ENCODE peak calls at places on chromosomes 5 and 9, in six cellular contexts. I is lower leg skin; S is heart right ventricle; M is hepatocyte; D is stimulated activated CD4-positive, alpha-beta T cell treated with anti-CD3 and anti-CD28 coated beads, Interleukin-2, amount 100 ng/mL, for 48 hours; E is HFFc6. A is an unnamed sample.

GRCh38 chr9:22046243-22046642 is 37.1 kb upstream of the CDKN2B start:
- DNase-seq in I (no peak), S (no peak), M (no peak), D (no peak), E (no peak), A (no peak)

GRCh38 chr5:55904152-55904551 is 53.0 kb downstream of the IL31RA start:
- DNase-seq in I (peak), S (no peak), M (no peak), D (no peak), E (no peak), A (no peak)

GRCh38 chr9:89564257-89564878 is 40.4 kb upstream of the GADD45G start:
- DNase-seq in I (no peak), S (no peak), M (peak), D (no peak), E (no peak), A (no peak)

GRCh38 chr5:160311491-160312138 is 749 bp downstream of the CCNJL start:
- DNase-seq in I (no peak), S (peak), M (peak), D (no peak), E (no peak), A (peak)

GRCh38 chr9:114319147-114319546 is 3.8 kb upstream of the ORM1 start:
- DNase-seq in I (no peak), S (no peak), M (no peak), D (no peak), E (no peak), A (no peak)

GRCh38 chr5:108433600-108433999 is 51.7 kb upstream of the FBXL17 start:
- DNase-seq in I (no peak), S (no peak), M (no peak), D (no peak), E (no peak), A (no peak)

GRCh38 chr5:54229041-54229780 is 81.2 kb downstream of the ARL15 start:
- DNase-seq in I (peak), S (peak), M (peak), D (peak), E (peak), A (peak)

GRCh38 chr5:179870403-179870903 is 11.8 kb upstream of the MRNIP start:
- DNase-seq in I (no peak), S (peak), M (peak), D (no peak), E (peak), A (no peak)

GRCh38 chr5:151493599-151494136 is 46.3 kb downstream of the SLC36A1 start:
- DNase-seq in I (no peak), S (no peak), M (no peak), D (no peak), E (no peak), A (no peak)

GRCh38 chr5:74579215-74579614 is 61.3 kb downstream of the ENC1 start:
- DNase-seq in I (no peak), S (no peak), M (no peak), D (peak), E (no peak), A (no peak)

GRCh38 chr9:4921449-4921848 is 63.6 kb upstream of the JAK2 start:
- DNase-seq in I (no peak), S (no peak), M (no peak), D (no peak), E (no peak), A (no peak)

GRCh38 chr5:18238321-18238720 is 604.1 kb downstream of the TAF11L14 start:
- DNase-seq in I (no peak), S (no peak), M (no peak), D (no peak), E (no peak), A (no peak)

GRCh38 chr5:102411-103043 is 10.6 kb downstream of the PLEKHG4B start:
- DNase-seq in I (no peak), S (no peak), M (no peak), D (no peak), E (no peak), A (no peak)

GRCh38 chr5:80697100-80697499 is 42.3 kb upstream of the DHFR start:
- DNase-seq in I (no peak), S (no peak), M (no peak), D (no peak), E (no peak), A (no peak)

GRCh38 chr9:5352637-5353248 is 13.1 kb upstream of the RLN1 start:
- DNase-seq in I (no peak), S (no peak), M (no peak), D (no peak), E (no peak), A (no peak)

GRCh38 chr9:136085815-136086212 is 9.3 kb downstream of the NACC2 start:
- DNase-seq in I (no peak), S (peak), M (no peak), D (no peak), E (no peak), A (no peak)

GRCh38 chr5:150600951-150601773 is 39.3 kb upstream of the SYNPO start:
- DNase-seq in I (no peak), S (no peak), M (no peak), D (no peak), E (no peak), A (no peak)

GRCh38 chr5:110757118-110757729 is 18.4 kb downstream of the SLC25A46 start:
- DNase-seq in I (peak), S (no peak), M (peak), D (peak), E (peak), A (peak)

GRCh38 chr5:80686757-80687156 is 32.0 kb upstream of the DHFR start:
- DNase-seq in I (no peak), S (no peak), M (no peak), D (no peak), E (peak), A (no peak)

GRCh38 chr5:1405539-1406530 is 39.4 kb downstream of the SLC6A3 start:
- DNase-seq in I (no peak), S (no peak), M (no peak), D (no peak), E (no peak), A (no peak)

GRCh38 chr5:18985397-18985796 is 1002.6 kb downstream of the CDH18 start:
- DNase-seq in I (no peak), S (no peak), M (no peak), D (no peak), E (no peak), A (no peak)

GRCh38 chr9:124721109-124721850 is 49.8 kb downstream of the NR6A1 start:
- DNase-seq in I (no peak), S (no peak), M (no peak), D (no peak), E (peak), A (no peak)

GRCh38 chr9:2602704-2603116 is 18.9 kb upstream of the VLDLR start:
- DNase-seq in I (no peak), S (no peak), M (peak), D (no peak), E (no peak), A (no peak)

GRCh38 chr5:151451626-151452520 is 4.5 kb downstream of the SLC36A1 start:
- DNase-seq in I (no peak), S (no peak), M (peak), D (no peak), E (peak), A (no peak)

GRCh38 chr9:7957803-7958202 is 158.2 kb upstream of the DMAC1 start:
- DNase-seq in I (no peak), S (no peak), M (no peak), D (no peak), E (no peak), A (no peak)

GRCh38 chr9:95505676-95506437 is 10.9 kb downstream of the PTCH1 start:
- DNase-seq in I (no peak), S (peak), M (peak), D (peak), E (no peak), A (peak)

GRCh38 chr5:7714119-7714518 is 136.8 kb downstream of the CFAP90 start:
- DNase-seq in I (no peak), S (no peak), M (peak), D (no peak), E (no peak), A (no peak)

GRCh38 chr9:27572918-27573698 is at the start of gene C9orf72:
- DNase-seq in I (no peak), S (peak), M (peak), D (peak), E (peak), A (peak)

GRCh38 chr9:7129391-7129790 is 371.6 kb downstream of the KDM4C start:
- DNase-seq in I (no peak), S (no peak), M (no peak), D (no peak), E (no peak), A (no peak)

GRCh38 chr5:35811108-35811741 is 45.5 kb upstream of the IL7R start:
- DNase-seq in I (no peak), S (no peak), M (no peak), D (no peak), E (peak), A (no peak)

GRCh38 chr5:41747291-41747690 is 122.9 kb downstream of the OXCT1 start:
- DNase-seq in I (no peak), S (no peak), M (peak), D (no peak), E (peak), A (no peak)

GRCh38 chr9:87494970-87495471 is 2.6 kb upstream of the DAPK1 start:
- DNase-seq in I (peak), S (no peak), M (no peak), D (no peak), E (no peak), A (no peak)

GRCh38 chr5:173394701-173395100 is 66.5 kb upstream of the STC2 start:
- DNase-seq in I (no peak), S (no peak), M (no peak), D (no peak), E (no peak), A (no peak)

GRCh38 chr9:96464426-96464825 is 14.5 kb downstream of the HABP4 start:
- DNase-seq in I (no peak), S (no peak), M (no peak), D (no peak), E (no peak), A (no peak)

GRCh38 chr5:6291961-6292360 is 86.4 kb downstream of the MED10 start:
- DNase-seq in I (no peak), S (no peak), M (peak), D (no peak), E (no peak), A (no peak)

GRCh38 chr5:89878140-89878570 is 531.4 kb downstream of the CETN3 start:
- DNase-seq in I (no peak), S (no peak), M (peak), D (no peak), E (peak), A (no peak)

GRCh38 chr5:89582768-89583339 is 699.9 kb upstream of the MEF2C start:
- DNase-seq in I (no peak), S (no peak), M (no peak), D (no peak), E (no peak), A (no peak)

A was measured in neural crest cell.